ENCODE peak calls at places on chromosomes 2 and 18, in seven cellular contexts. One of them, this sample, is unnamed.

GRCh38 chr18:45793295-45793965 is 32.0 kb upstream of the SIGLEC15 start:
- DNase-seq in mesenchymal stem cell: peak; percentile 92
- DNase-seq in neuronal stem cell: no peak
- DNase-seq in H1: no peak
- DNase-seq in H9: no peak
- DNase-seq in IMR-90: peak; percentile 93
- DNase-seq in mesendoderm: peak; percentile 61
- DNase-seq in this sample: peak; percentile 98

GRCh38 chr2:69306612-69306896 is 80.5 kb downstream of the GFPT1 start:
- DNase-seq in neuronal stem cell: no peak
- DNase-seq in IMR-90: no peak
- DNase-seq in H9: no peak
- DNase-seq in mesendoderm: no peak
- DNase-seq in H1: no peak
- DNase-seq in mesenchymal stem cell: no peak
- DNase-seq in this sample: no peak

GRCh38 chr2:178271629-178272333 is 77.5 kb downstream of the OSBPL6 start:
- DNase-seq in H1: no peak
- DNase-seq in neuronal stem cell: no peak
- DNase-seq in mesenchymal stem cell: no peak
- DNase-seq in IMR-90: peak; percentile 70
- DNase-seq in mesendoderm: no peak
- DNase-seq in H9: no peak
- DNase-seq in this sample: no peak

GRCh38 chr2:226782092-226782713 is 17.4 kb downstream of the IRS1 start:
- DNase-seq in mesenchymal stem cell: peak; percentile 60
- DNase-seq in H1: no peak
- DNase-seq in H9: no peak
- DNase-seq in mesendoderm: no peak
- DNase-seq in IMR-90: peak; percentile 87
- DNase-seq in neuronal stem cell: no peak
- DNase-seq in this sample: no peak

GRCh38 chr2:86194751-86195054 is 559 bp downstream of the IMMT start:
- DNase-seq in H1: no peak
- DNase-seq in H9: peak; percentile 96
- DNase-seq in mesenchymal stem cell: no peak
- DNase-seq in IMR-90: no peak
- DNase-seq in mesendoderm: no peak
- DNase-seq in neuronal stem cell: no peak
- DNase-seq in this sample: no peak

GRCh38 chr2:120939595-120940318 is 204.1 kb downstream of the GLI2 start:
- DNase-seq in mesenchymal stem cell: peak; percentile 94
- DNase-seq in neuronal stem cell: no peak
- DNase-seq in H1: no peak
- DNase-seq in H9: no peak
- DNase-seq in mesendoderm: peak; percentile 85
- DNase-seq in IMR-90: peak; percentile 95
- DNase-seq in this sample: no peak

GRCh38 chr18:25594351-25594750 is 242.4 kb upstream of the ZNF521 start:
- DNase-seq in mesenchymal stem cell: peak; percentile 17
- DNase-seq in H9: no peak
- DNase-seq in neuronal stem cell: no peak
- DNase-seq in IMR-90: peak; percentile 16
- DNase-seq in mesendoderm: peak; percentile 60
- DNase-seq in H1: no peak
- DNase-seq in this sample: peak; percentile 22

GRCh38 chr2:179898873-179899272 is 37.5 kb upstream of the ZNF385B start:
- DNase-seq in neuronal stem cell: peak; percentile 35
- DNase-seq in H9: peak; percentile 78
- DNase-seq in H1: peak; percentile 77
- DNase-seq in IMR-90: peak; percentile 17
- DNase-seq in mesendoderm: peak; percentile 91
- DNase-seq in mesenchymal stem cell: peak; percentile 44
- DNase-seq in this sample: peak; percentile 63

GRCh38 chr2:134324942-134325341 is 71.1 kb downstream of the MGAT5 start:
- DNase-seq in mesendoderm: no peak
- DNase-seq in H1: no peak
- DNase-seq in neuronal stem cell: no peak
- DNase-seq in H9: no peak
- DNase-seq in IMR-90: no peak
- DNase-seq in mesenchymal stem cell: peak; percentile 71
- DNase-seq in this sample: no peak

GRCh38 chr2:188265315-188265714 is 26.4 kb upstream of the GULP1 start:
- DNase-seq in neuronal stem cell: no peak
- DNase-seq in IMR-90: no peak
- DNase-seq in H1: no peak
- DNase-seq in mesenchymal stem cell: no peak
- DNase-seq in mesendoderm: no peak
- DNase-seq in H9: no peak
- DNase-seq in this sample: no peak

GRCh38 chr2:113175101-113175628 is 1.4 kb downstream of the PSD4 start:
- DNase-seq in IMR-90: no peak
- DNase-seq in neuronal stem cell: no peak
- DNase-seq in mesenchymal stem cell: no peak
- DNase-seq in H1: no peak
- DNase-seq in mesendoderm: peak; percentile 32
- DNase-seq in H9: no peak
- DNase-seq in this sample: no peak

GRCh38 chr2:181780159-181781081 is 100.1 kb upstream of the NEUROD1 start:
- DNase-seq in mesendoderm: peak; percentile 46
- DNase-seq in neuronal stem cell: no peak
- DNase-seq in H9: no peak
- DNase-seq in mesenchymal stem cell: peak; percentile 83
- DNase-seq in IMR-90: peak; percentile 54
- DNase-seq in H1: no peak
- DNase-seq in this sample: peak; percentile 73

GRCh38 chr2:76953733-76954347 is 568.3 kb downstream of the LRRTM4 start:
- DNase-seq in neuronal stem cell: peak; percentile 67
- DNase-seq in mesendoderm: peak; percentile 89
- DNase-seq in H9: peak; percentile 70
- DNase-seq in IMR-90: peak; percentile 41
- DNase-seq in mesenchymal stem cell: peak; percentile 76
- DNase-seq in H1: peak; percentile 74
- DNase-seq in this sample: peak; percentile 73

GRCh38 chr2:27081984-27082772 is 3.8 kb downstream of the EMILIN1 start:
- DNase-seq in mesendoderm: no peak
- DNase-seq in H1: no peak
- DNase-seq in neuronal stem cell: no peak
- DNase-seq in H9: no peak
- DNase-seq in mesenchymal stem cell: no peak
- DNase-seq in IMR-90: no peak
- DNase-seq in this sample: no peak

GRCh38 chr2:128315122-128315828 is 3.4 kb downstream of the HS6ST1 start:
- DNase-seq in H1: no peak
- DNase-seq in mesenchymal stem cell: no peak
- DNase-seq in IMR-90: no peak
- DNase-seq in neuronal stem cell: no peak
- DNase-seq in mesendoderm: no peak
- DNase-seq in H9: peak; percentile 34
- DNase-seq in this sample: no peak

GRCh38 chr2:209682646-209683045 is 89.0 kb upstream of the UNC80 start:
- DNase-seq in H9: no peak
- DNase-seq in mesenchymal stem cell: no peak
- DNase-seq in H1: no peak
- DNase-seq in neuronal stem cell: no peak
- DNase-seq in mesendoderm: no peak
- DNase-seq in IMR-90: no peak
- DNase-seq in this sample: no peak

GRCh38 chr2:11393711-11394236 is 49.3 kb upstream of the ROCK2 start:
- DNase-seq in H1: no peak
- DNase-seq in mesendoderm: peak; percentile 27
- DNase-seq in mesenchymal stem cell: no peak
- DNase-seq in IMR-90: peak; percentile 67
- DNase-seq in H9: no peak
- DNase-seq in neuronal stem cell: no peak
- DNase-seq in this sample: no peak

GRCh38 chr2:102463160-102463559 is 9.9 kb upstream of the SLC9A4 start:
- DNase-seq in H1: no peak
- DNase-seq in H9: no peak
- DNase-seq in neuronal stem cell: no peak
- DNase-seq in mesendoderm: no peak
- DNase-seq in IMR-90: no peak
- DNase-seq in mesenchymal stem cell: no peak
- DNase-seq in this sample: no peak

GRCh38 chr2:81093031-81093430 is 788.5 kb upstream of the LRRTM1 start:
- DNase-seq in mesenchymal stem cell: no peak
- DNase-seq in mesendoderm: peak; percentile 27
- DNase-seq in neuronal stem cell: no peak
- DNase-seq in IMR-90: no peak
- DNase-seq in H9: no peak
- DNase-seq in H1: no peak
- DNase-seq in this sample: no peak
- H3K4ac ChIP-seq in mesenchymal stem cell: no peak overlapping the region
- H3K4ac ChIP-seq in mesendoderm: no peak overlapping the region
- H3K4ac ChIP-seq in neuronal stem cell: no peak overlapping the region
- H3K4ac ChIP-seq in IMR-90: no peak overlapping the region
- H3K4ac ChIP-seq in H9: no peak overlapping the region
- H3K4ac ChIP-seq in H1: no peak overlapping the region
- H3K4ac ChIP-seq in this sample: no peak overlapping the region

GRCh38 chr18:22233271-22233670 is 63.9 kb downstream of the GATA6 start:
- DNase-seq in H1: no peak
- DNase-seq in neuronal stem cell: no peak
- DNase-seq in H9: no peak
- DNase-seq in IMR-90: no peak
- DNase-seq in mesenchymal stem cell: no peak
- DNase-seq in mesendoderm: no peak
- DNase-seq in this sample: no peak

GRCh38 chr18:22243513-22243912 is 74.1 kb downstream of the GATA6 start:
- DNase-seq in H9: no peak
- DNase-seq in neuronal stem cell: no peak
- DNase-seq in IMR-90: no peak
- DNase-seq in mesenchymal stem cell: no peak
- DNase-seq in mesendoderm: no peak
- DNase-seq in H1: no peak
- DNase-seq in this sample: no peak

GRCh38 chr18:22241806-22242440 is 72.5 kb downstream of the GATA6 start:
- DNase-seq in H9: no peak
- DNase-seq in neuronal stem cell: no peak
- DNase-seq in H1: no peak
- DNase-seq in mesenchymal stem cell: no peak
- DNase-seq in mesendoderm: peak; percentile 23
- DNase-seq in IMR-90: no peak
- DNase-seq in this sample: no peak

GRCh38 chr18:22238681-22239080 is 69.3 kb downstream of the GATA6 start:
- DNase-seq in mesenchymal stem cell: no peak
- DNase-seq in neuronal stem cell: no peak
- DNase-seq in H9: no peak
- DNase-seq in mesendoderm: peak; percentile 52
- DNase-seq in IMR-90: no peak
- DNase-seq in H1: no peak
- DNase-seq in this sample: no peak

GRCh38 chr18:22238036-22238435 is 68.6 kb downstream of the GATA6 start:
- DNase-seq in H9: no peak
- DNase-seq in IMR-90: no peak
- DNase-seq in H1: no peak
- DNase-seq in mesenchymal stem cell: no peak
- DNase-seq in neuronal stem cell: no peak
- DNase-seq in mesendoderm: no peak
- DNase-seq in this sample: no peak
- H3K4ac ChIP-seq in H9: no peak overlapping the region
- H3K4ac ChIP-seq in IMR-90: no peak overlapping the region
- H3K4ac ChIP-seq in H1: no peak overlapping the region
- H3K4ac ChIP-seq in mesenchymal stem cell: no peak overlapping the region
- H3K4ac ChIP-seq in neuronal stem cell: no peak overlapping the region
- H3K4ac ChIP-seq in mesendoderm: no peak overlapping the region
- H3K4ac ChIP-seq in this sample: no peak overlapping the region

DNA sequence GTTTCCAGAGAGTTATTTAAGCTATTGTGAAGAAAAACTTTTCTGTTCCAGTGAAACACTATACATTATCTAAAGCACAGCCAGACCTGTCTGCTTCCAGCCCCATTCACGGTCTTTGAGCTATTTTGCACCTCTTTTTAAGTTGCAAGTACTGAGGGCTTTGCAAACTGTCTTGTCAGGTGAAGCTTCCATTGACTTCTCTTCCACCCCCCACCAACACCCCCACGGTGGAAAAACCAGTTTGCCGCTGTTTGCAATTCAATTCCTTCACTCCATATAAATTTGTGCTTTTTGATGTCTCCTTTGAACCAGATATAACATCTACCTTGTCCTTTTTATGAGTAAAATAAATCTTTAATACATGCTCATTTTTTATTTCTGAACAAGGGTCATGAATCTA is 15.7 kb downstream of the B3GNT7 start:
- DNase-seq in H9: no peak
- DNase-seq in mesenchymal stem cell: no peak
- DNase-seq in neuronal stem cell: no peak
- DNase-seq in H1: no peak
- DNase-seq in mesendoderm: peak; percentile 67
- DNase-seq in IMR-90: no peak
- DNase-seq in this sample: no peak
- H3K4ac ChIP-seq in H9: no peak overlapping the region
- H3K4ac ChIP-seq in mesenchymal stem cell: no peak overlapping the region
- H3K4ac ChIP-seq in neuronal stem cell: no peak overlapping the region
- H3K4ac ChIP-seq in H1: no peak overlapping the region
- H3K4ac ChIP-seq in mesendoderm: no peak overlapping the region
- H3K4ac ChIP-seq in IMR-90: peak overlapping the region; percentile 66
- H3K4ac ChIP-seq in this sample: no peak overlapping the region

GRCh38 chr2:242098445-242099128 is 229.1 kb downstream of the RTP5 start:
- DNase-seq in mesendoderm: no peak
- DNase-seq in H1: no peak
- DNase-seq in neuronal stem cell: no peak
- DNase-seq in mesenchymal stem cell: no peak
- DNase-seq in IMR-90: peak; percentile 53
- DNase-seq in H9: no peak
- DNase-seq in this sample: no peak
- H3K4ac ChIP-seq in mesendoderm: no peak overlapping the region
- H3K4ac ChIP-seq in H1: no peak overlapping the region
- H3K4ac ChIP-seq in neuronal stem cell: no peak overlapping the region
- H3K4ac ChIP-seq in mesenchymal stem cell: no peak overlapping the region
- H3K4ac ChIP-seq in IMR-90: no peak overlapping the region
- H3K4ac ChIP-seq in H9: no peak overlapping the region
- H3K4ac ChIP-seq in this sample: no peak overlapping the region

DNA sequence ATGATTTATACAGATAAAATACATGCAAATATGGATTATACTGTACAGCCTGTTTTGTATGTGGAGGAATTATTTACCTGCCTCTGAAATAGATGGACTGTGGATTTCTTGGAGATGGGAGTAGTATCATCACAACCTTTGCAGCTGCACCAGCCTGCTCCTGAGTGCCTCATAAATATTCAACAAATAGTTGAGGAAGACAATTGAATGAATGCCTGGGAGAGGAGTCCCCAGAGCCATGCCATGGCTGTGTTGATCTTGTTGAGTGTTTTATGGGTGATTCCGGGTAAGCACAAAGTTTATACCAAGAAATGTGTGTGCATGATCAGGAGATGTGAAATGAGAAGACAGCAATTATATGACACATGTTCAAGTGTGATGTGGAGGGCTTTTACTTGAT is 225.0 kb downstream of the FHOD3 start:
- DNase-seq in mesendoderm: no peak
- DNase-seq in H9: no peak
- DNase-seq in neuronal stem cell: no peak
- DNase-seq in H1: peak; percentile 33
- DNase-seq in IMR-90: no peak
- DNase-seq in mesenchymal stem cell: no peak
- DNase-seq in this sample: no peak
- H3K4ac ChIP-seq in mesendoderm: no peak overlapping the region
- H3K4ac ChIP-seq in H9: no peak overlapping the region
- H3K4ac ChIP-seq in neuronal stem cell: no peak overlapping the region
- H3K4ac ChIP-seq in H1: no peak overlapping the region
- H3K4ac ChIP-seq in IMR-90: no peak overlapping the region
- H3K4ac ChIP-seq in mesenchymal stem cell: no peak overlapping the region
- H3K4ac ChIP-seq in this sample: no peak overlapping the region